ENCODE peak calls at places on chromosomes 16 and 17, in ten cellular contexts. One of them, this sample, is unnamed.

GRCh38 chr17:5499790-5500189 is 13.4 kb downstream of the MIS12 start:
- DNase-seq in upper lobe of right lung: no peak
- DNase-seq in left colon: no peak
- DNase-seq in activated CD8-positive, alpha-beta memory T cell treated with anti-CD3 and anti-CD28 coated beads for 4 hours: no peak
- DNase-seq in AG09309: no peak
- DNase-seq in small intestine: no peak
- DNase-seq in NCI-H460: no peak
- DNase-seq in AG08396: peak; percentile 30
- DNase-seq in HTR-8/SVneo: peak; percentile 35
- DNase-seq in stimulated activated naive CD8-positive, alpha-beta T cell treated with anti-CD3 and anti-CD28 coated beads, Interleukin-15, Interleukin-2, amounts not matched to agents 100 U/mL and 50 U/mL, for 24 hours: peak; percentile 30
- DNase-seq in this sample: no peak

GRCh38 chr17:78343433-78344201 is 16.3 kb downstream of the SOCS3 start:
- DNase-seq in upper lobe of right lung: peak; percentile 85
- DNase-seq in left colon: peak; percentile 65
- DNase-seq in activated CD8-positive, alpha-beta memory T cell treated with anti-CD3 and anti-CD28 coated beads for 4 hours: peak; percentile 39
- DNase-seq in AG09309: no peak
- DNase-seq in small intestine: peak; percentile 43
- DNase-seq in NCI-H460: no peak
- DNase-seq in AG08396: no peak
- DNase-seq in HTR-8/SVneo: no peak
- DNase-seq in stimulated activated naive CD8-positive, alpha-beta T cell treated with anti-CD3 and anti-CD28 coated beads, Interleukin-15, Interleukin-2, amounts not matched to agents 100 U/mL and 50 U/mL, for 24 hours: peak; percentile 71
- DNase-seq in this sample: peak; percentile 92

GRCh38 chr17:82963104-82963950 is 116.1 kb upstream of the METRNL start:
- DNase-seq in upper lobe of right lung: peak; percentile 86
- DNase-seq in left colon: peak; percentile 66
- DNase-seq in activated CD8-positive, alpha-beta memory T cell treated with anti-CD3 and anti-CD28 coated beads for 4 hours: no peak
- DNase-seq in AG09309: peak; percentile 63
- DNase-seq in small intestine: peak; percentile 53
- DNase-seq in NCI-H460: no peak
- DNase-seq in AG08396: peak; percentile 90
- DNase-seq in HTR-8/SVneo: peak; percentile 61
- DNase-seq in stimulated activated naive CD8-positive, alpha-beta T cell treated with anti-CD3 and anti-CD28 coated beads, Interleukin-15, Interleukin-2, amounts not matched to agents 100 U/mL and 50 U/mL, for 24 hours: peak; percentile 43
- DNase-seq in this sample: peak; percentile 65

GRCh38 chr17:67520282-67520906 is 143.3 kb downstream of the PITPNC1 start:
- DNase-seq in upper lobe of right lung: no peak
- DNase-seq in left colon: peak; percentile 33
- DNase-seq in activated CD8-positive, alpha-beta memory T cell treated with anti-CD3 and anti-CD28 coated beads for 4 hours: no peak
- DNase-seq in AG09309: peak; percentile 39
- DNase-seq in small intestine: peak; percentile 7
- DNase-seq in NCI-H460: no peak
- DNase-seq in AG08396: peak; percentile 33
- DNase-seq in HTR-8/SVneo: no peak
- DNase-seq in stimulated activated naive CD8-positive, alpha-beta T cell treated with anti-CD3 and anti-CD28 coated beads, Interleukin-15, Interleukin-2, amounts not matched to agents 100 U/mL and 50 U/mL, for 24 hours: no peak
- DNase-seq in this sample: no peak

GRCh38 chr16:1093284-1094123 is 2.5 kb downstream of the C1QTNF8 start:
- DNase-seq in upper lobe of right lung: no peak
- DNase-seq in left colon: no peak
- DNase-seq in activated CD8-positive, alpha-beta memory T cell treated with anti-CD3 and anti-CD28 coated beads for 4 hours: no peak
- DNase-seq in AG09309: no peak
- DNase-seq in small intestine: peak; percentile 28
- DNase-seq in NCI-H460: no peak
- DNase-seq in AG08396: no peak
- DNase-seq in HTR-8/SVneo: no peak
- DNase-seq in stimulated activated naive CD8-positive, alpha-beta T cell treated with anti-CD3 and anti-CD28 coated beads, Interleukin-15, Interleukin-2, amounts not matched to agents 100 U/mL and 50 U/mL, for 24 hours: peak; percentile 35
- DNase-seq in this sample: peak; percentile 60

GRCh38 chr17:74959826-74960738 is 12.5 kb downstream of the HID1 start:
- DNase-seq in upper lobe of right lung: no peak
- DNase-seq in left colon: no peak
- DNase-seq in activated CD8-positive, alpha-beta memory T cell treated with anti-CD3 and anti-CD28 coated beads for 4 hours: no peak
- DNase-seq in AG09309: no peak
- DNase-seq in small intestine: no peak
- DNase-seq in NCI-H460: no peak
- DNase-seq in AG08396: peak; percentile 75
- DNase-seq in HTR-8/SVneo: no peak
- DNase-seq in stimulated activated naive CD8-positive, alpha-beta T cell treated with anti-CD3 and anti-CD28 coated beads, Interleukin-15, Interleukin-2, amounts not matched to agents 100 U/mL and 50 U/mL, for 24 hours: no peak
- DNase-seq in this sample: no peak

GRCh38 chr17:51398647-51399046 is 138.3 kb downstream of the UTP18 start:
- DNase-seq in upper lobe of right lung: no peak
- DNase-seq in left colon: no peak
- DNase-seq in activated CD8-positive, alpha-beta memory T cell treated with anti-CD3 and anti-CD28 coated beads for 4 hours: no peak
- DNase-seq in AG09309: no peak
- DNase-seq in small intestine: no peak
- DNase-seq in NCI-H460: no peak
- DNase-seq in AG08396: no peak
- DNase-seq in HTR-8/SVneo: no peak
- DNase-seq in stimulated activated naive CD8-positive, alpha-beta T cell treated with anti-CD3 and anti-CD28 coated beads, Interleukin-15, Interleukin-2, amounts not matched to agents 100 U/mL and 50 U/mL, for 24 hours: no peak
- DNase-seq in this sample: no peak

GRCh38 chr16:67181346-67181745 is 2.4 kb downstream of the MATCAP1 start:
- DNase-seq in upper lobe of right lung: no peak
- DNase-seq in left colon: no peak
- DNase-seq in activated CD8-positive, alpha-beta memory T cell treated with anti-CD3 and anti-CD28 coated beads for 4 hours: no peak
- DNase-seq in AG09309: peak; percentile 52
- DNase-seq in small intestine: no peak
- DNase-seq in NCI-H460: no peak
- DNase-seq in AG08396: peak; percentile 87
- DNase-seq in HTR-8/SVneo: no peak
- DNase-seq in stimulated activated naive CD8-positive, alpha-beta T cell treated with anti-CD3 and anti-CD28 coated beads, Interleukin-15, Interleukin-2, amounts not matched to agents 100 U/mL and 50 U/mL, for 24 hours: no peak
- DNase-seq in this sample: no peak

GRCh38 chr16:66272461-66272860 is 94.0 kb upstream of the CDH5 start:
- DNase-seq in upper lobe of right lung: no peak
- DNase-seq in left colon: no peak
- DNase-seq in activated CD8-positive, alpha-beta memory T cell treated with anti-CD3 and anti-CD28 coated beads for 4 hours: no peak
- DNase-seq in AG09309: no peak
- DNase-seq in small intestine: no peak
- DNase-seq in NCI-H460: no peak
- DNase-seq in AG08396: no peak
- DNase-seq in HTR-8/SVneo: no peak
- DNase-seq in stimulated activated naive CD8-positive, alpha-beta T cell treated with anti-CD3 and anti-CD28 coated beads, Interleukin-15, Interleukin-2, amounts not matched to agents 100 U/mL and 50 U/mL, for 24 hours: no peak
- DNase-seq in this sample: no peak

GRCh38 chr17:77119668-77120301 is 21.0 kb upstream of the SEC14L1 start:
- DNase-seq in upper lobe of right lung: no peak
- DNase-seq in left colon: no peak
- DNase-seq in activated CD8-positive, alpha-beta memory T cell treated with anti-CD3 and anti-CD28 coated beads for 4 hours: no peak
- DNase-seq in AG09309: no peak
- DNase-seq in small intestine: no peak
- DNase-seq in NCI-H460: no peak
- DNase-seq in AG08396: no peak
- DNase-seq in HTR-8/SVneo: no peak
- DNase-seq in stimulated activated naive CD8-positive, alpha-beta T cell treated with anti-CD3 and anti-CD28 coated beads, Interleukin-15, Interleukin-2, amounts not matched to agents 100 U/mL and 50 U/mL, for 24 hours: no peak
- DNase-seq in this sample: no peak

GRCh38 chr17:31274252-31274651 is 22.8 kb downstream of the OMG start:
- DNase-seq in upper lobe of right lung: no peak
- DNase-seq in left colon: no peak
- DNase-seq in activated CD8-positive, alpha-beta memory T cell treated with anti-CD3 and anti-CD28 coated beads for 4 hours: no peak
- DNase-seq in AG09309: peak; percentile 43
- DNase-seq in small intestine: no peak
- DNase-seq in NCI-H460: no peak
- DNase-seq in AG08396: peak; percentile 6
- DNase-seq in HTR-8/SVneo: peak; percentile 37
- DNase-seq in stimulated activated naive CD8-positive, alpha-beta T cell treated with anti-CD3 and anti-CD28 coated beads, Interleukin-15, Interleukin-2, amounts not matched to agents 100 U/mL and 50 U/mL, for 24 hours: no peak
- DNase-seq in this sample: no peak

GRCh38 chr16:81669473-81670350 is 109.4 kb upstream of the PLCG2 start:
- DNase-seq in upper lobe of right lung: no peak
- DNase-seq in left colon: no peak
- DNase-seq in activated CD8-positive, alpha-beta memory T cell treated with anti-CD3 and anti-CD28 coated beads for 4 hours: no peak
- DNase-seq in AG09309: no peak
- DNase-seq in small intestine: no peak
- DNase-seq in NCI-H460: no peak
- DNase-seq in AG08396: no peak
- DNase-seq in HTR-8/SVneo: no peak
- DNase-seq in stimulated activated naive CD8-positive, alpha-beta T cell treated with anti-CD3 and anti-CD28 coated beads, Interleukin-15, Interleukin-2, amounts not matched to agents 100 U/mL and 50 U/mL, for 24 hours: no peak
- DNase-seq in this sample: no peak

GRCh38 chr17:59425085-59425901 is 93.8 kb downstream of the YPEL2 start:
- DNase-seq in upper lobe of right lung: peak; percentile 74
- DNase-seq in left colon: peak; percentile 33
- DNase-seq in activated CD8-positive, alpha-beta memory T cell treated with anti-CD3 and anti-CD28 coated beads for 4 hours: no peak
- DNase-seq in AG09309: no peak
- DNase-seq in small intestine: no peak
- DNase-seq in NCI-H460: no peak
- DNase-seq in AG08396: no peak
- DNase-seq in HTR-8/SVneo: no peak
- DNase-seq in stimulated activated naive CD8-positive, alpha-beta T cell treated with anti-CD3 and anti-CD28 coated beads, Interleukin-15, Interleukin-2, amounts not matched to agents 100 U/mL and 50 U/mL, for 24 hours: no peak
- DNase-seq in this sample: peak; percentile 82

GRCh38 chr16:17775061-17775460 is 304.3 kb upstream of the XYLT1 start:
- DNase-seq in upper lobe of right lung: no peak
- DNase-seq in left colon: no peak
- DNase-seq in activated CD8-positive, alpha-beta memory T cell treated with anti-CD3 and anti-CD28 coated beads for 4 hours: no peak
- DNase-seq in AG09309: no peak
- DNase-seq in small intestine: no peak
- DNase-seq in NCI-H460: no peak
- DNase-seq in AG08396: no peak
- DNase-seq in HTR-8/SVneo: no peak
- DNase-seq in stimulated activated naive CD8-positive, alpha-beta T cell treated with anti-CD3 and anti-CD28 coated beads, Interleukin-15, Interleukin-2, amounts not matched to agents 100 U/mL and 50 U/mL, for 24 hours: no peak
- DNase-seq in this sample: no peak

GRCh38 chr17:63945851-63946439 is 13.8 kb upstream of the CD79B start:
- DNase-seq in upper lobe of right lung: no peak
- DNase-seq in left colon: no peak
- DNase-seq in activated CD8-positive, alpha-beta memory T cell treated with anti-CD3 and anti-CD28 coated beads for 4 hours: no peak
- DNase-seq in AG09309: no peak
- DNase-seq in small intestine: no peak
- DNase-seq in NCI-H460: no peak
- DNase-seq in AG08396: no peak
- DNase-seq in HTR-8/SVneo: no peak
- DNase-seq in stimulated activated naive CD8-positive, alpha-beta T cell treated with anti-CD3 and anti-CD28 coated beads, Interleukin-15, Interleukin-2, amounts not matched to agents 100 U/mL and 50 U/mL, for 24 hours: peak; percentile 47
- DNase-seq in this sample: no peak

GRCh38 chr16:30006659-30007377 is 4.0 kb downstream of the DOC2A start:
- DNase-seq in upper lobe of right lung: no peak
- DNase-seq in left colon: no peak
- DNase-seq in activated CD8-positive, alpha-beta memory T cell treated with anti-CD3 and anti-CD28 coated beads for 4 hours: no peak
- DNase-seq in AG09309: no peak
- DNase-seq in small intestine: no peak
- DNase-seq in NCI-H460: no peak
- DNase-seq in AG08396: no peak
- DNase-seq in HTR-8/SVneo: no peak
- DNase-seq in stimulated activated naive CD8-positive, alpha-beta T cell treated with anti-CD3 and anti-CD28 coated beads, Interleukin-15, Interleukin-2, amounts not matched to agents 100 U/mL and 50 U/mL, for 24 hours: no peak
- DNase-seq in this sample: no peak

GRCh38 chr17:34673516-34673915 is 94.1 kb downstream of the TMEM132E start:
- DNase-seq in upper lobe of right lung: no peak
- DNase-seq in left colon: no peak
- DNase-seq in activated CD8-positive, alpha-beta memory T cell treated with anti-CD3 and anti-CD28 coated beads for 4 hours: no peak
- DNase-seq in AG09309: no peak
- DNase-seq in small intestine: no peak
- DNase-seq in NCI-H460: no peak
- DNase-seq in AG08396: no peak
- DNase-seq in HTR-8/SVneo: no peak
- DNase-seq in stimulated activated naive CD8-positive, alpha-beta T cell treated with anti-CD3 and anti-CD28 coated beads, Interleukin-15, Interleukin-2, amounts not matched to agents 100 U/mL and 50 U/mL, for 24 hours: no peak
- DNase-seq in this sample: no peak

GRCh38 chr16:85998178-85998867 is 99.4 kb downstream of the IRF8 start:
- DNase-seq in upper lobe of right lung: peak; percentile 40
- DNase-seq in left colon: no peak
- DNase-seq in activated CD8-positive, alpha-beta memory T cell treated with anti-CD3 and anti-CD28 coated beads for 4 hours: no peak
- DNase-seq in AG09309: no peak
- DNase-seq in small intestine: no peak
- DNase-seq in NCI-H460: no peak
- DNase-seq in AG08396: no peak
- DNase-seq in HTR-8/SVneo: no peak
- DNase-seq in stimulated activated naive CD8-positive, alpha-beta T cell treated with anti-CD3 and anti-CD28 coated beads, Interleukin-15, Interleukin-2, amounts not matched to agents 100 U/mL and 50 U/mL, for 24 hours: no peak
- DNase-seq in this sample: no peak

GRCh38 chr17:48219605-48220004 is 112.0 kb downstream of the SNX11 start:
- DNase-seq in upper lobe of right lung: no peak
- DNase-seq in left colon: no peak
- DNase-seq in activated CD8-positive, alpha-beta memory T cell treated with anti-CD3 and anti-CD28 coated beads for 4 hours: no peak
- DNase-seq in AG09309: no peak
- DNase-seq in small intestine: no peak
- DNase-seq in NCI-H460: no peak
- DNase-seq in AG08396: no peak
- DNase-seq in HTR-8/SVneo: no peak
- DNase-seq in stimulated activated naive CD8-positive, alpha-beta T cell treated with anti-CD3 and anti-CD28 coated beads, Interleukin-15, Interleukin-2, amounts not matched to agents 100 U/mL and 50 U/mL, for 24 hours: no peak
- DNase-seq in this sample: no peak

GRCh38 chr16:8768701-8769100 is 28.7 kb downstream of the TMEM186 start:
- DNase-seq in upper lobe of right lung: no peak
- DNase-seq in left colon: no peak
- DNase-seq in activated CD8-positive, alpha-beta memory T cell treated with anti-CD3 and anti-CD28 coated beads for 4 hours: no peak
- DNase-seq in AG09309: no peak
- DNase-seq in small intestine: no peak
- DNase-seq in NCI-H460: no peak
- DNase-seq in AG08396: no peak
- DNase-seq in HTR-8/SVneo: no peak
- DNase-seq in stimulated activated naive CD8-positive, alpha-beta T cell treated with anti-CD3 and anti-CD28 coated beads, Interleukin-15, Interleukin-2, amounts not matched to agents 100 U/mL and 50 U/mL, for 24 hours: no peak
- DNase-seq in this sample: no peak

GRCh38 chr16:4011940-4012629 is 104.2 kb downstream of the ADCY9 start:
- DNase-seq in upper lobe of right lung: no peak
- DNase-seq in left colon: no peak
- DNase-seq in activated CD8-positive, alpha-beta memory T cell treated with anti-CD3 and anti-CD28 coated beads for 4 hours: no peak
- DNase-seq in AG09309: no peak
- DNase-seq in small intestine: peak; percentile 91
- DNase-seq in NCI-H460: no peak
- DNase-seq in AG08396: no peak
- DNase-seq in HTR-8/SVneo: no peak
- DNase-seq in stimulated activated naive CD8-positive, alpha-beta T cell treated with anti-CD3 and anti-CD28 coated beads, Interleukin-15, Interleukin-2, amounts not matched to agents 100 U/mL and 50 U/mL, for 24 hours: no peak
- DNase-seq in this sample: no peak

GRCh38 chr17:17355426-17355825 is 52.3 kb downstream of the NT5M start:
- DNase-seq in upper lobe of right lung: peak; percentile 46
- DNase-seq in left colon: no peak
- DNase-seq in activated CD8-positive, alpha-beta memory T cell treated with anti-CD3 and anti-CD28 coated beads for 4 hours: no peak
- DNase-seq in AG09309: no peak
- DNase-seq in small intestine: no peak
- DNase-seq in NCI-H460: no peak
- DNase-seq in AG08396: no peak
- DNase-seq in HTR-8/SVneo: no peak
- DNase-seq in stimulated activated naive CD8-positive, alpha-beta T cell treated with anti-CD3 and anti-CD28 coated beads, Interleukin-15, Interleukin-2, amounts not matched to agents 100 U/mL and 50 U/mL, for 24 hours: no peak
- DNase-seq in this sample: no peak

GRCh38 chr16:47533744-47534292 is 72.7 kb downstream of the PHKB start:
- DNase-seq in upper lobe of right lung: no peak
- DNase-seq in left colon: no peak
- DNase-seq in activated CD8-positive, alpha-beta memory T cell treated with anti-CD3 and anti-CD28 coated beads for 4 hours: no peak
- DNase-seq in AG09309: no peak
- DNase-seq in small intestine: no peak
- DNase-seq in NCI-H460: no peak
- DNase-seq in AG08396: no peak
- DNase-seq in HTR-8/SVneo: no peak
- DNase-seq in stimulated activated naive CD8-positive, alpha-beta T cell treated with anti-CD3 and anti-CD28 coated beads, Interleukin-15, Interleukin-2, amounts not matched to agents 100 U/mL and 50 U/mL, for 24 hours: no peak
- DNase-seq in this sample: no peak

GRCh38 chr17:20920813-20921199 is 122.0 kb downstream of the USP22 start:
- DNase-seq in upper lobe of right lung: no peak
- DNase-seq in left colon: no peak
- DNase-seq in activated CD8-positive, alpha-beta memory T cell treated with anti-CD3 and anti-CD28 coated beads for 4 hours: no peak
- DNase-seq in AG09309: no peak
- DNase-seq in small intestine: no peak
- DNase-seq in NCI-H460: no peak
- DNase-seq in AG08396: peak; percentile 16
- DNase-seq in HTR-8/SVneo: no peak
- DNase-seq in stimulated activated naive CD8-positive, alpha-beta T cell treated with anti-CD3 and anti-CD28 coated beads, Interleukin-15, Interleukin-2, amounts not matched to agents 100 U/mL and 50 U/mL, for 24 hours: no peak
- DNase-seq in this sample: no peak

GRCh38 chr17:38921756-38922411 is 3.5 kb upstream of the LASP1NB start:
- DNase-seq in upper lobe of right lung: no peak
- DNase-seq in left colon: no peak
- DNase-seq in activated CD8-positive, alpha-beta memory T cell treated with anti-CD3 and anti-CD28 coated beads for 4 hours: no peak
- DNase-seq in AG09309: no peak
- DNase-seq in small intestine: no peak
- DNase-seq in NCI-H460: no peak
- DNase-seq in AG08396: no peak
- DNase-seq in HTR-8/SVneo: no peak
- DNase-seq in stimulated activated naive CD8-positive, alpha-beta T cell treated with anti-CD3 and anti-CD28 coated beads, Interleukin-15, Interleukin-2, amounts not matched to agents 100 U/mL and 50 U/mL, for 24 hours: no peak
- DNase-seq in this sample: no peak

GRCh38 chr17:51161541-51161940 is 4.7 kb upstream of the NME2 start:
- DNase-seq in upper lobe of right lung: peak; percentile 30
- DNase-seq in left colon: no peak
- DNase-seq in activated CD8-positive, alpha-beta memory T cell treated with anti-CD3 and anti-CD28 coated beads for 4 hours: no peak
- DNase-seq in AG09309: no peak
- DNase-seq in small intestine: no peak
- DNase-seq in NCI-H460: no peak
- DNase-seq in AG08396: no peak
- DNase-seq in HTR-8/SVneo: no peak
- DNase-seq in stimulated activated naive CD8-positive, alpha-beta T cell treated with anti-CD3 and anti-CD28 coated beads, Interleukin-15, Interleukin-2, amounts not matched to agents 100 U/mL and 50 U/mL, for 24 hours: no peak
- DNase-seq in this sample: no peak

GRCh38 chr16:86343111-86343642 is 167.2 kb upstream of the FOXF1 start:
- DNase-seq in upper lobe of right lung: no peak
- DNase-seq in left colon: peak; percentile 81
- DNase-seq in activated CD8-positive, alpha-beta memory T cell treated with anti-CD3 and anti-CD28 coated beads for 4 hours: no peak
- DNase-seq in AG09309: no peak
- DNase-seq in small intestine: no peak
- DNase-seq in NCI-H460: no peak
- DNase-seq in AG08396: peak; percentile 90
- DNase-seq in HTR-8/SVneo: no peak
- DNase-seq in stimulated activated naive CD8-positive, alpha-beta T cell treated with anti-CD3 and anti-CD28 coated beads, Interleukin-15, Interleukin-2, amounts not matched to agents 100 U/mL and 50 U/mL, for 24 hours: no peak
- DNase-seq in this sample: no peak

GRCh38 chr17:4658478-4659305 is 17.2 kb upstream of the ALOX15 start:
- DNase-seq in upper lobe of right lung: peak; percentile 7
- DNase-seq in left colon: no peak
- DNase-seq in activated CD8-positive, alpha-beta memory T cell treated with anti-CD3 and anti-CD28 coated beads for 4 hours: no peak
- DNase-seq in AG09309: peak; percentile 38
- DNase-seq in small intestine: no peak
- DNase-seq in NCI-H460: no peak
- DNase-seq in AG08396: peak; percentile 28
- DNase-seq in HTR-8/SVneo: peak; percentile 69
- DNase-seq in stimulated activated naive CD8-positive, alpha-beta T cell treated with anti-CD3 and anti-CD28 coated beads, Interleukin-15, Interleukin-2, amounts not matched to agents 100 U/mL and 50 U/mL, for 24 hours: peak; percentile 75
- DNase-seq in this sample: no peak

This sample was measured in RPMI8226.